ENCODE peak calls at places on chromosomes 16 and 17, in six cellular contexts. V is H9; F is activated naive CD4-positive, alpha-beta T cell treated with anti-CD3 and anti-CD28 coated beads, Interleukin-2, amount 50 U/mL, for 16 hours; Z is substantia nigra; W is NCI-H69; D is stimulated activated CD4-positive, alpha-beta T cell treated with anti-CD3 and anti-CD28 coated beads, Interleukin-12 subunit alpha, Interleukin-12 subunit beta, amount 100 ng/mL, for 24 hours. A is an unnamed sample.

GRCh38 chr16:966505-966904 is 4.3 kb downstream of the LMF1 start:
- DNase-seq in V (no peak), F (no peak), Z (no peak), W (no peak), D (no peak), A (no peak)

GRCh38 chr16:66619036-66619435 is 14.5 kb downstream of the CMTM3 start:
- DNase-seq in V (no peak), F (no peak), Z (no peak), W (no peak), D (no peak), A (peak)

GRCh38 chr16:48329138-48329537 is 56.1 kb downstream of the SIAH1 start:
- DNase-seq in V (no peak), F (no peak), Z (no peak), W (no peak), D (no peak), A (no peak)

GRCh38 chr17:76080207-76080933 is 1.4 kb downstream of the ZACN start:
- DNase-seq in V (peak), F (no peak), Z (no peak), W (peak), D (no peak), A (no peak)

GRCh38 chr17:3879591-3880417 is 13.0 kb downstream of the CAMKK1 start:
- DNase-seq in V (peak), F (no peak), Z (no peak), W (no peak), D (no peak), A (no peak)

GRCh38 chr17:17361543-17362511 is 58.7 kb downstream of the NT5M start:
- DNase-seq in V (peak), F (no peak), Z (no peak), W (no peak), D (no peak), A (no peak)

GRCh38 chr16:49608095-49608494 is 234.5 kb downstream of the C16orf78 start:
- DNase-seq in V (peak), F (no peak), Z (no peak), W (peak), D (no peak), A (no peak)

GRCh38 chr16:49701867-49702494 is 153.9 kb downstream of the ZNF423 start:
- DNase-seq in V (peak), F (no peak), Z (no peak), W (peak), D (no peak), A (no peak)

GRCh38 chr16:87363771-87364476 is 19.7 kb downstream of the FBXO31 start:
- DNase-seq in V (no peak), F (no peak), Z (no peak), W (no peak), D (no peak), A (no peak)

GRCh38 chr16:27827765-27828164 is 235.7 kb downstream of the GSG1L start:
- DNase-seq in V (no peak), F (no peak), Z (no peak), W (no peak), D (no peak), A (no peak)

GRCh38 chr17:47315451-47316266 is 8.1 kb upstream of the EFCAB13 start:
- DNase-seq in V (no peak), F (no peak), Z (no peak), W (peak), D (no peak), A (peak)

GRCh38 chr16:30947533-30948086 is 1.3 kb upstream of the ORAI3 start:
- DNase-seq in V (peak), F (no peak), Z (no peak), W (no peak), D (no peak), A (no peak)

GRCh38 chr17:67270411-67270810 is 25.4 kb upstream of the HELZ start:
- DNase-seq in V (no peak), F (no peak), Z (no peak), W (no peak), D (no peak), A (no peak)

GRCh38 chr17:49388290-49388640 is 26.2 kb upstream of the ZNF652 start:
- DNase-seq in V (no peak), F (no peak), Z (no peak), W (no peak), D (no peak), A (no peak)

GRCh38 chr16:30351586-30352419 is 3.3 kb downstream of the CD2BP2 start:
- DNase-seq in V (no peak), F (no peak), Z (peak), W (no peak), D (no peak), A (peak)

GRCh38 chr17:69434164-69434579 is 19.7 kb downstream of the MAP2K6 start:
- DNase-seq in V (no peak), F (no peak), Z (no peak), W (peak), D (no peak), A (no peak)

GRCh38 chr16:2043980-2044451 is 3.6 kb downstream of the NTHL1 start:
- DNase-seq in V (no peak), F (no peak), Z (no peak), W (peak), D (no peak), A (no peak)

GRCh38 chr17:78250891-78251772 is 19.7 kb downstream of the TMEM235 start:
- DNase-seq in V (peak), F (peak), Z (peak), W (peak), D (peak), A (peak)

GRCh38 chr16:17668411-17668810 is 197.7 kb upstream of the XYLT1 start:
- DNase-seq in V (no peak), F (no peak), Z (no peak), W (no peak), D (no peak), A (no peak)

GRCh38 chr17:43591750-43592562 is 45.8 kb upstream of the ETV4 start:
- DNase-seq in V (no peak), F (no peak), Z (no peak), W (no peak), D (no peak), A (peak)

GRCh38 chr17:62652251-62653001 is 25.0 kb downstream of the MRC2 start:
- DNase-seq in V (no peak), F (peak), Z (peak), W (peak), D (peak), A (peak)

GRCh38 chr16:50711862-50712567 is 18.6 kb downstream of the NOD2 start:
- DNase-seq in V (no peak), F (no peak), Z (peak), W (peak), D (no peak), A (no peak)

GRCh38 chr17:37322106-37322505 is 53.7 kb upstream of the C17orf78 start:
- DNase-seq in V (no peak), F (no peak), Z (no peak), W (no peak), D (no peak), A (no peak)

GRCh38 chr16:1766701-1767100 is 4.6 kb downstream of the NME3 start:
- DNase-seq in V (no peak), F (no peak), Z (no peak), W (no peak), D (no peak), A (no peak)

GRCh38 chr17:31745964-31746650 is 112.9 kb downstream of the COPRS start:
- DNase-seq in V (no peak), F (no peak), Z (no peak), W (no peak), D (no peak), A (no peak)

GRCh38 chr16:57630402-57630787 is 2.0 kb downstream of the ADGRG1 start:
- DNase-seq in V (no peak), F (no peak), Z (no peak), W (no peak), D (no peak), A (no peak)

GRCh38 chr17:78735832-78736525 is 46.1 kb downstream of the CYTH1 start:
- DNase-seq in V (no peak), F (no peak), Z (no peak), W (peak), D (no peak), A (peak)

GRCh38 chr16:54346046-54346445 is 59.5 kb upstream of the IRX3 start:
- DNase-seq in V (no peak), F (no peak), Z (no peak), W (no peak), D (no peak), A (peak)

GRCh38 chr16:2748757-2749455 is 3.5 kb upstream of the SRRM2 start:
- DNase-seq in V (no peak), F (no peak), Z (no peak), W (peak), D (no peak), A (no peak)

GRCh38 chr16:53707671-53708070 is 3.7 kb downstream of the FTO start:
- DNase-seq in V (no peak), F (no peak), Z (no peak), W (no peak), D (no peak), A (no peak)

GRCh38 chr17:40518401-40519088 is 17.1 kb upstream of the TNS4 start:
- DNase-seq in V (peak), F (no peak), Z (no peak), W (peak), D (no peak), A (no peak)

GRCh38 chr17:74920679-74921044 is 2.4 kb downstream of the USH1G start:
- DNase-seq in V (no peak), F (no peak), Z (no peak), W (peak), D (no peak), A (no peak)

A was measured in GM03348.